ENCODE peak calls at places on chromosomes 3 and 15, in four cellular contexts. Z is Kasumi-1, V is pulmonary artery endothelial cell, G is left ventricle myocardium inferior. C is an unnamed sample.

GRCh38 chr15:62389887-62390792 is 225.1 kb upstream of the C2CD4B start:
- DNase-seq in Z (peak; percentile 50), V (peak; percentile 29), G (peak; percentile 72), C (peak; percentile 82)

GRCh38 chr3:29515451-29515850 is 234.6 kb downstream of the RBMS3 start:
- DNase-seq in Z (no peak), V (no peak), G (no peak), C (no peak)

GRCh38 chr3:12287727-12288465 is 974 bp upstream of the PPARG start:
- DNase-seq in Z (no peak), V (no peak), G (peak; percentile 56), C (peak; percentile 58)

GRCh38 chr3:143832433-143832832 is 15.8 kb downstream of the SLC9A9 start:
- DNase-seq in Z (no peak), V (no peak), G (no peak), C (no peak)

GRCh38 chr3:27108322-27108721 is 260.9 kb downstream of the NEK10 start:
- DNase-seq in Z (no peak), V (no peak), G (no peak), C (no peak)

GRCh38 chr3:49132437-49133225 is at the start of gene LAMB2:
- DNase-seq in Z (no peak), V (peak; percentile 53), G (peak; percentile 84), C (peak; percentile 84)

GRCh38 chr3:52240059-52240885 is 1.3 kb upstream of the TWF2 start:
- DNase-seq in Z (no peak), V (no peak), G (peak; percentile 31), C (peak; percentile 70)

GRCh38 chr3:11907667-11908660 is 61.3 kb upstream of the TAMM41 start:
- DNase-seq in Z (no peak), V (no peak), G (no peak), C (no peak)

GRCh38 chr3:113791381-113791780 is 44.5 kb downstream of the ATP6V1A start:
- DNase-seq in Z (no peak), V (no peak), G (no peak), C (no peak)

GRCh38 chr3:141341536-141341935 is 26.8 kb upstream of the ZBTB38 start:
- DNase-seq in Z (no peak), V (no peak), G (no peak), C (no peak)

GRCh38 chr3:42140665-42141203 is 49.6 kb downstream of the TRAK1 start:
- DNase-seq in Z (no peak), V (no peak), G (no peak), C (no peak)

GRCh38 chr15:40823572-40824343 is 4.8 kb downstream of the PPP1R14D start:
- DNase-seq in Z (no peak), V (no peak), G (no peak), C (no peak)

GRCh38 chr15:71011503-71012155 is 103.6 kb upstream of the THSD4 start:
- DNase-seq in Z (peak; percentile 21), V (peak; percentile 7), G (no peak), C (peak; percentile 55)

GRCh38 chr3:127547761-127548605 is 42.5 kb downstream of the TPRA1 start:
- DNase-seq in Z (peak; percentile 43), V (no peak), G (peak; percentile 83), C (peak; percentile 60)

GRCh38 chr3:53049987-53050386 is 4.1 kb upstream of the SFMBT1 start:
- DNase-seq in Z (no peak), V (no peak), G (no peak), C (no peak)

GRCh38 chr3:33440328-33440577 is at the start of gene UBP1:
- DNase-seq in Z (no peak), V (no peak), G (peak; percentile 100), C (no peak)

GRCh38 chr3:113242091-113242581 is 30.8 kb downstream of the BOC start:
- DNase-seq in Z (peak; percentile 49), V (no peak), G (no peak), C (no peak)

GRCh38 chr3:127628788-127629456 is at the start of gene PODXL2:
- DNase-seq in Z (peak; percentile 34), V (no peak), G (peak; percentile 57), C (peak; percentile 76)

GRCh38 chr15:98690272-98690671 is 41.9 kb downstream of the IGF1R start:
- DNase-seq in Z (no peak), V (no peak), G (no peak), C (no peak)

GRCh38 chr15:87528873-87529272 is 727.7 kb downstream of the NTRK3 start:
- DNase-seq in Z (no peak), V (no peak), G (no peak), C (no peak)

GRCh38 chr3:139263798-139264197 is 80.0 kb upstream of the MRPS22 start:
- DNase-seq in Z (no peak), V (no peak), G (no peak), C (no peak)

GRCh38 chr3:181703701-181704420 is 7.9 kb upstream of the SOX2 start:
- DNase-seq in Z (no peak), V (no peak), G (no peak), C (no peak)

GRCh38 chr3:69161587-69162196 is 39.3 kb upstream of the LMOD3 start:
- DNase-seq in Z (peak; percentile 90), V (no peak), G (no peak), C (peak; percentile 63)

GRCh38 chr3:129548566-129548965 is 5.6 kb downstream of the H1-8 start:
- DNase-seq in Z (no peak), V (no peak), G (no peak), C (no peak)

GRCh38 chr15:81856627-81857026 is 189.2 kb downstream of the MEX3B start:
- DNase-seq in Z (no peak), V (no peak), G (no peak), C (no peak)

GRCh38 chr3:61848885-61849284 is 287.5 kb downstream of the PTPRG start:
- DNase-seq in Z (peak; percentile 33), V (peak; percentile 49), G (no peak), C (peak; percentile 45)

GRCh38 chr15:93048759-93049161 is 40.3 kb downstream of the RGMA start:
- DNase-seq in Z (no peak), V (no peak), G (no peak), C (no peak)

GRCh38 chr3:36591959-36592358 is 172.4 kb downstream of the DCLK3 start:
- DNase-seq in Z (no peak), V (no peak), G (no peak), C (no peak)

GRCh38 chr15:32979710-32980109 is 214.8 kb downstream of the FMN1 start:
- DNase-seq in Z (no peak), V (no peak), G (no peak), C (no peak)

GRCh38 chr3:79564192-79564591 is 203.6 kb downstream of the ROBO1 start:
- DNase-seq in Z (no peak), V (no peak), G (no peak), C (no peak)

GRCh38 chr3:32457971-32458471 is 44.6 kb downstream of the CMTM6 start:
- DNase-seq in Z (peak; percentile 78), V (no peak), G (no peak), C (peak; percentile 63)

GRCh38 chr3:143586565-143586964 is 261.7 kb downstream of the SLC9A9 start:
- DNase-seq in Z (no peak), V (no peak), G (no peak), C (no peak)

GRCh38 chr3:46076606-46077005 is 49.3 kb upstream of the XCR1 start:
- DNase-seq in Z (no peak), V (no peak), G (no peak), C (no peak)

GRCh38 chr15:40958146-40958545 is 4.9 kb downstream of the CHAC1 start:
- DNase-seq in Z (no peak), V (no peak), G (no peak), C (no peak)

GRCh38 chr15:71883447-71883846 is 73.1 kb downstream of the NR2E3 start:
- DNase-seq in Z (no peak), V (no peak), G (no peak), C (no peak)

GRCh38 chr3:112858410-112859069 is 11.9 kb upstream of the CD200R1L start:
- DNase-seq in Z (peak; percentile 91), V (no peak), G (no peak), C (no peak)

GRCh38 chr3:33911525-33912322 is 113.3 kb downstream of the PDCD6IP start:
- DNase-seq in Z (peak; percentile 47), V (no peak), G (no peak), C (no peak)

GRCh38 chr3:38843898-38844297 is 27.9 kb upstream of the SCN10A start:
- DNase-seq in Z (peak; percentile 64), V (no peak), G (no peak), C (peak; percentile 84)

GRCh38 chr3:189941679-189942078 is 179.0 kb downstream of the P3H2 start:
- DNase-seq in Z (no peak), V (no peak), G (no peak), C (peak; percentile 64)

GRCh38 chr3:152149832-152150231 is 118.9 kb upstream of the MBNL1 start:
- DNase-seq in Z (no peak), V (no peak), G (no peak), C (no peak)